ENCODE peak calls at places on chromosome 14, in ten cellular contexts. S is uterus, M is A549, N is HCT116, A is heart left ventricle, F is esophagus squamous epithelium, G is esophagus muscularis mucosa, H is K562, V is testis, C is breast epithelium. K is an unnamed sample.

GRCh38 chr14:41749425-41749824 is 142.7 kb downstream of the LRFN5 start:
- DNase-seq in V (no peak), N (no peak), G (no peak), F (no peak), H (no peak), C (no peak), M (no peak), A (no peak), S (no peak), K (no peak)

GRCh38 chr14:26730929-26731618 is 133.2 kb upstream of the NOVA1 start:
- DNase-seq in A (no peak), G (no peak), V (peak; percentile 58), S (no peak), M (peak; percentile 24), H (peak; percentile 4), F (no peak), N (no peak), C (no peak), K (peak; percentile 1)

GRCh38 chr14:80609055-80609454 is 332.5 kb downstream of the CEP128 start:
- DNase-seq in G (no peak), V (no peak), F (no peak), M (no peak), H (no peak), C (no peak), S (no peak), A (no peak), N (no peak), K (no peak)

GRCh38 chr14:100591453-100592371 is 4.5 kb upstream of the BEGAIN start:
- DNase-seq in H (no peak), N (no peak), G (no peak), V (no peak), C (no peak), M (no peak), F (no peak), S (no peak), A (no peak), K (no peak)

GRCh38 chr14:45051180-45051579 is 32.7 kb upstream of the PRPF39 start:
- DNase-seq in M (no peak), N (no peak), G (no peak), H (no peak), C (no peak), V (no peak), S (no peak), A (no peak), F (no peak), K (no peak)

GRCh38 chr14:77889971-77890442 is 90.1 kb downstream of the ADCK1 start:
- DNase-seq in G (no peak), S (no peak), N (no peak), V (no peak), A (no peak), C (no peak), F (no peak), M (no peak), H (no peak), K (no peak)

GRCh38 chr14:95294834-95295599 is 24.7 kb downstream of the CLMN start:
- DNase-seq in V (no peak), H (no peak), A (no peak), G (no peak), S (no peak), M (peak; percentile 38), C (no peak), N (peak; percentile 23), F (no peak), K (no peak)

GRCh38 chr14:22820731-22821130 is 5.5 kb upstream of the SLC7A7 start:
- DNase-seq in F (no peak), H (no peak), G (no peak), C (no peak), A (no peak), N (no peak), S (no peak), M (peak; percentile 28), V (no peak), K (no peak)

GRCh38 chr14:93970589-93970966 is 5.8 kb downstream of the ASB2 start:
- DNase-seq in C (no peak), N (peak; percentile 33), A (no peak), S (no peak), V (no peak), G (no peak), H (no peak), F (no peak), M (peak; percentile 37), K (no peak)

GRCh38 chr14:51228890-51229289 is 11.2 kb upstream of the TMX1 start:
- DNase-seq in G (no peak), N (no peak), A (no peak), M (no peak), V (no peak), F (no peak), S (no peak), H (no peak), C (no peak), K (no peak)

GRCh38 chr14:26401170-26401968 is 196.5 kb downstream of the NOVA1 start:
- DNase-seq in H (no peak), N (no peak), F (no peak), A (no peak), S (no peak), V (no peak), M (no peak), G (no peak), C (no peak), K (no peak)

GRCh38 chr14:76320486-76320885 is 55.5 kb upstream of the ESRRB start:
- DNase-seq in H (no peak), G (no peak), S (no peak), A (no peak), F (no peak), M (no peak), V (no peak), N (no peak), C (no peak), K (no peak)

GRCh38 chr14:76324133-76324532 is 51.8 kb upstream of the ESRRB start:
- DNase-seq in S (no peak), H (no peak), A (no peak), N (no peak), M (no peak), F (no peak), V (no peak), G (no peak), C (no peak), K (no peak)

GRCh38 chr14:76322594-76323220 is 53.2 kb upstream of the ESRRB start:
- DNase-seq in M (no peak), F (no peak), N (no peak), G (no peak), H (no peak), A (no peak), V (no peak), S (no peak), C (no peak), K (no peak)

GRCh38 chr14:76320975-76321374 is 55.0 kb upstream of the ESRRB start:
- DNase-seq in A (no peak), C (no peak), V (no peak), M (no peak), S (no peak), N (no peak), H (no peak), G (no peak), F (no peak), K (no peak)

DNA sequence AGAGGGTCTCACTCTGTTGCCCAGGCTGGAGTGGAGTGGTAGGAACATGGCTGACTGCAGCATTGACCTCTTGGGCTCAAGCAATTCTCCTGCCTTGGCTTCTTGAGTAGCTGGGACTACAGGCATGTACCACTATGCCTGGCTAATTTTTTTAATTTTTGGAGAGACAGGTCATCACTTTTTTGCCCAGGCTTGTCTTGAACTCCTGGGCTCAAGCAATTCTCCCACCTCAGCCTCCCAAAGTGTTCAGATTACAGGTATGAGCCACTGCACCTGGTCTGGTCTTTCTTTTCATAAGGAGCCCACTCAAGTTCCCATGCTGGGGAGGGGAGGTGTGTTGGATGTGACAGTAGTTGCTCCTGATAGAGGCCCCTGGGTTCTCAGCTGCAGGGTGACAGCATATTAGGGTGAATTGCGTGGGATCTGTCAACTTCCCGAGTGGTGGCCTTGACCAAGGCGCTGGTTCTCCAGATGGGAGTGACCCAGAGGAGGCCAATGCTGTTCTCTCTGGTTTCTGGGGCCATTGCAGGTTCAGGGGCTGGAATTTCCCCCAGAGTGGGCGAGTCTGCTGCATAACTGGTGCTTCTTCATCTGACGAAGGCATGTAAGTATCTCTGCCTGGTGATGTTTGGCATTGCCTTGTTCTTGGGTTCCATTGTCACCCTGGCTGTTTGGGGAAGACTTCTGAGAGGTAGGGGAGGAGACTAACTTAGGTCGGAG is 52.4 kb upstream of the ESRRB start:
- DNase-seq in C (no peak), V (no peak), N (no peak), H (no peak), S (no peak), A (no peak), M (no peak), G (no peak), F (no peak), K (no peak)
- TF ChIP-seq POLR2A in C (no peak), V (no peak), N (no peak), H (no peak), S (no peak), A (no peak), M (no peak), G (no peak), F (no peak), K (no peak)

GRCh38 chr14:61218157-61218556 is 63.0 kb downstream of the TMEM30B start:
- DNase-seq in C (no peak), G (no peak), F (no peak), H (no peak), V (no peak), S (no peak), A (no peak), M (no peak), N (no peak), K (no peak)
- TF ChIP-seq POLR2A in C (no peak), G (no peak), F (no peak), H (no peak), V (no peak), S (no peak), A (no peak), M (no peak), N (no peak), K (no peak)

GRCh38 chr14:104770072-104770579 is 17.2 kb downstream of the SIVA1 start:
- DNase-seq in N (no peak), V (no peak), S (no peak), G (no peak), F (no peak), H (no peak), M (no peak), C (no peak), A (no peak), K (no peak)
- TF ChIP-seq POLR2A in N (no peak), V (no peak), S (no peak), G (no peak), F (no peak), H (no peak), M (no peak), C (no peak), A (no peak), K (no peak)

DNA sequence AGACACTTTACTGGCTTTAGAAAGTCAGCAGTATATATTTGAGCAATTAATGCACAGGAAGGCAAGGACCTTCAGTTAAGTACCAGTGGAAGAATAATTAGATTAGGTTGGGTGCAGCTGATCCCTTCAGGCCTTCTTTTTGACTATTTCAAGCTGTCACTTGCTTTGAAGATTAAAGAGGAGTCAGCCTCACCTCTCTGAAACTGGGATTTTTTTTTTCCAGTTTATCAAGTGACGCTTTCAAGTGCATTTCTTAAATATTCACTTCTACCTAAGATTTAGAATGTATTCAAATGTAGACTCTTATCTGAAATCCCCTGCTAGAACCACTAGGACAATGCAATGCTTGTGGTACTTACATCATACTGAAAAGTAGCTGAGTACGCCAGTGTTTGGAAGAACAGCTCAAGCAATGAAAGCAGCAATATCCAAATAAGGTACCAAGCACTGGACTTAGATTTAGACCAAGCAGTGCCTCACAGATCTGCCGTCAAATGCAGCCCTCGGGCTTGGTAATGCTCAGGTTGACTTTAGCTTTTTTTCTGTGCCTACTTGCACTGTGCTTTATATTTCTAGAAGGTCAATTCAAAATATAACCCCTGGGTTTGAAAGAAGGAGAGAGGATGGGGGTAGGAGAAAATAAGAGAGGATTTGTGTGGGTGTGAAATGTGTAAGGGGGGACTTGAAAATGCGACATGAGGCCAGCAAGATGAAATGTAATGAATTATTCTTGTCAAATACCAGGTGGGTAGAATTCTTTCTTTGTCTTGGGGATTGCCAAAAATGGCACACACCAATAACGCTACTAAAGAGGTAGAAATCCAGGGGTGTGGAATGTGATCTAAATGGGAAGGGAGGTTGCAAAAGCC is 3.7 kb upstream of the FERMT2 start:
- DNase-seq in H (no peak), F (no peak), S (peak; percentile 53), G (no peak), N (no peak), V (no peak), A (no peak), M (no peak), C (no peak), K (no peak)
- TF ChIP-seq POLR2A in H (no peak), F (no peak), S (peak; percentile 48), G (no peak), N (no peak), V (no peak), A (no peak), M (no peak), C (no peak), K (no peak)